ENCODE peak calls at places on chromosomes 3 and 15, in nine cellular contexts. T, E, J, U, S, B, N, M and P are unnamed samples.

GRCh38 chr3:29972594-29972993 is 633.8 kb upstream of the TGFBR2 start:
- DNase-seq in T (no peak), E (no peak), J (no peak), U (no peak), S (no peak), B (no peak), N (peak), M (no peak), P (no peak)

GRCh38 chr3:194472290-194472920 is 14.4 kb downstream of the ATP13A3 start:
- DNase-seq in T (peak), E (no peak), J (no peak), U (no peak), S (peak), B (no peak), N (peak), M (no peak), P (no peak)

GRCh38 chr3:151281671-151282334 is 3.5 kb upstream of the P2RY14 start:
- DNase-seq in T (no peak), E (no peak), J (no peak), U (no peak), S (no peak), B (no peak), N (no peak), M (no peak), P (no peak)

GRCh38 chr3:153313307-153313945 is 151.4 kb downstream of the RAP2B start:
- DNase-seq in T (no peak), E (no peak), J (no peak), U (no peak), S (no peak), B (no peak), N (peak), M (no peak), P (no peak)

GRCh38 chr3:82386656-82387055 is 625.2 kb upstream of the GBE1 start:
- DNase-seq in T (no peak), E (no peak), J (no peak), U (no peak), S (no peak), B (no peak), N (no peak), M (no peak), P (no peak)

GRCh38 chr15:59199775-59200465 is 6.7 kb upstream of the LDHAL6B start:
- DNase-seq in T (no peak), E (no peak), J (no peak), U (no peak), S (no peak), B (no peak), N (peak), M (no peak), P (no peak)

GRCh38 chr3:27279153-27279552 is 90.0 kb downstream of the NEK10 start:
- DNase-seq in T (no peak), E (no peak), J (no peak), U (no peak), S (no peak), B (no peak), N (peak), M (no peak), P (no peak)

GRCh38 chr3:8445861-8446260 is 55.8 kb upstream of the LMCD1 start:
- DNase-seq in T (no peak), E (no peak), J (no peak), U (no peak), S (no peak), B (no peak), N (peak), M (no peak), P (peak)

DNA sequence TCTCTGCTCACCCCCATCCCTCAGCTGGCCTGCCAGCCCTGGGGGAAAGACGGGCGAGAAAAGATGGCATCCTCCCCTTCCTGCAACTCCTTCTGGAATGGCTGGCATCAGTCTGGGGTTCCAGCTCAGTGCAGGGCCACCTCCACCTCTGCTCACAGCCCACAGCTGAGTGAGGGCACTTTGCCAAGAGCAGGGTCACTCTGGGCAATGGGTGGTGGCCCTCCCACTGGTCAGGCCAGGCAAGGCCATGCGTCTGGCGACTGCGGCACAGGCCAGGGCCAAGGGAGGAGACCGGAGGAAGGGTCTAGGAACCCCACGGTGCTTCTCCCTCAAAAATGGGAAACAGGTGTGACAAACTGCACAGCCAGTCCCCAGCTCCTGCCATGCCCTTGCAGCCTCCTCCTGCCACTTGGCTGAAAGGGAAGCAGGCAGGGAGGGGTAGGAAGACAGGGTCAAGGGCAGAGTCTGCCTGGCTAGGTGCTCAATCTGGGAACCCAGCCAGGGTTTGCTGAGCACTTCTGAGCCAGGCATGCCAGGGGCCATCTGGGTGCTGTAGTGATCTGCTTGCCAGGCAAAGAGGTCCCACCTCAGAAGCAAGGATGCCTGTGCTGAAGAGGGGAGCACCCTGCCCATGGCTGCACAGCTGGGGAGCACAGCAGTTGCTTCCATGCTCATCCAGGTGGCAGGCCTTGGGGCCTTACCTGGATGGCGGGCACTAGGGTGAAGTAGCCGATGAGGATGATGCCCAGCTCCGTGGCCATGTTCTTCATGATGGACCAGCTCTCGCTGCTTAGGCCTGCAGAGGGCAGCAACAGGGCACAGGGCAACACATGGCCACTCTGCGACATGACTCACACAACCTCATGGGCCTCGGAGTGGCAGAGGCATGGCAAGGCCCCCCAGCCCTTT is 41.2 kb downstream of the PTPN23 start:
- DNase-seq in T (no peak), E (no peak), J (no peak), U (no peak), S (peak), B (peak), N (peak), M (no peak), P (no peak)
- TF ChIP-seq CTCF in T (peak), E (no peak), J (peak), U (no peak), S (peak), B (no peak), N (peak), M (no peak), P (no peak)

GRCh38 chr15:94324117-94324826 is 92.9 kb downstream of the MCTP2 start:
- DNase-seq in T (peak), E (no peak), J (peak), U (no peak), S (peak), B (no peak), N (peak), M (peak), P (no peak)
- H3K4me3 ChIP-seq in T (no peak), E (no peak), J (no peak), U (no peak), S (no peak), B (no peak), N (no peak), M (no peak), P (no peak)

GRCh38 chr3:66493464-66494099 is 7.2 kb downstream of the LRIG1 start:
- DNase-seq in T (no peak), E (no peak), J (no peak), U (no peak), S (no peak), B (no peak), N (no peak), M (no peak), P (no peak)
- TF ChIP-seq CTCF in T (no peak), E (no peak), J (no peak), U (no peak), S (no peak), B (no peak), N (no peak), M (peak), P (no peak)

DNA sequence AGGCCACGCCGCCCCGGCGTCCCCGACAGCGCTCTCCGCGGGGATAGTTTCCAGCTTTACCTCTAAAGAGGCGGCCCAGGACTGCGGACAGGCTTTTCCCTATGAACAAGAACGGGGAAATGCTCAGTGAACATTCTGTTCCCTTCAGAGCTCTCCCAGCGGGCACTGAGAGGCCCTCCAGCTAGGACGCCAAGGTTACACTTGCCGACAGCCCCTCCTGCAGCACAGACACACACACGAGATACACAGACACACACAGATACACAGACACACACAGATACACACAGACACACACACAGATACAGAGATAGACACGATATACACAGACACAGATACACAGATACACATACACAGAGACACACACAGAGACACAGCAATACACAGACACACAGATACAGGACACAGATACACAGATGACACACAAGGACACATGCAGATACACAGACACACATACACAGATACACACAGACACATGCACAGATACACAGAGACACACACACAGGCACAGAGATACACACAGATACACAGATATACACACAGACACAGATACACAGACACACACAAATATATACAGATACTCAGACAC is 533 bp upstream of the OCA2 start:
- DNase-seq in T (no peak), E (no peak), J (no peak), U (no peak), S (no peak), B (no peak), N (no peak), M (no peak), P (no peak)
- H3K4me3 ChIP-seq in T (no peak), E (peak), J (no peak), U (peak), S (peak), B (peak), N (no peak), M (no peak), P (peak)

DNA sequence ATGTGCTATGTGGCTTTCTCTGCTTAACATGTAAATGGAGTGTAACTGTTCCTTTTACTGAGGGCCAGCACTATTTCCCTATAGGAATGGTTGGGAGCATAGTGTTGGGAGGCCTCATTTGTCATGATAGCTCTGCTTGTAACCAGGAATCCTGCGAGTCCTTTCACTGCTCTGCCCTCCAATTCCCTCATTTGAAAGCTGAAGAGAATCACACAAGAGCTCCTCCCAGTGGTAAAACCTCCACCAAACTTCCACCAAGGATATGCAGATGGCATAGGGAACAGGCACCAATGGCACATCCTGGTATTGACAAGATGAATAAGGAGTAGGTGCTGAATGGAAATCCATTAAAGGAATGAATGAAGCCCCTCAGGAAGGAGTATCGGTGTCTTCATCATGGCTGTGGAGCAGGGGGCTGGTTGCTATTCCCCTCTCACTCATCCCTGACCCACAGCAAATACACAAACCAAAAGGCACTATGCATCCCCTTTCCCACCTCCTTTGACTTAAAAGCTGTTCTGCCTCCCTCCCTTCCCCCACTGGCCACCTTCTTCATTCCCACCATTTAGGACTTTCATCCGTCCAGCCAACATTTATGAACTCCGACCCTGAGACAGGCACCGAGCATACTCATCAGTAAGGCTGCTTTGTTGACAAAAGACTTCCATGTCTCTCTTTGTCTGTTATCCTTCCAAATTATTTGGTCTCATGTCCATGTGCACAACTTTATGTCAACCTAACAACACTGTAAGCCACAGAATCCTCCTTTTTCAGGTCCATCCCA is 560.8 kb downstream of the FOXP1 start:
- DNase-seq in T (no peak), E (no peak), J (no peak), U (no peak), S (no peak), B (no peak), N (no peak), M (no peak), P (no peak)
- TF ChIP-seq CTCF in T (peak), E (no peak), J (peak), U (no peak), S (peak), B (no peak), N (peak), M (no peak), P (no peak)

GRCh38 chr15:65529754-65530317 is 427 bp upstream of the HACD3 start:
- DNase-seq in T (no peak), E (no peak), J (no peak), U (no peak), S (no peak), B (no peak), N (no peak), M (no peak), P (no peak)

GRCh38 chr15:65535192-65535591 is 4.9 kb downstream of the HACD3 start:
- DNase-seq in T (no peak), E (no peak), J (no peak), U (no peak), S (no peak), B (no peak), N (no peak), M (no peak), P (no peak)

GRCh38 chr15:65532738-65533051 is 2.4 kb downstream of the HACD3 start:
- DNase-seq in T (no peak), E (no peak), J (no peak), U (no peak), S (no peak), B (no peak), N (peak), M (no peak), P (no peak)

GRCh38 chr15:65530318-65531111 is at the start of gene HACD3:
- DNase-seq in T (peak), E (peak), J (peak), U (peak), S (peak), B (peak), N (peak), M (peak), P (peak)

DNA sequence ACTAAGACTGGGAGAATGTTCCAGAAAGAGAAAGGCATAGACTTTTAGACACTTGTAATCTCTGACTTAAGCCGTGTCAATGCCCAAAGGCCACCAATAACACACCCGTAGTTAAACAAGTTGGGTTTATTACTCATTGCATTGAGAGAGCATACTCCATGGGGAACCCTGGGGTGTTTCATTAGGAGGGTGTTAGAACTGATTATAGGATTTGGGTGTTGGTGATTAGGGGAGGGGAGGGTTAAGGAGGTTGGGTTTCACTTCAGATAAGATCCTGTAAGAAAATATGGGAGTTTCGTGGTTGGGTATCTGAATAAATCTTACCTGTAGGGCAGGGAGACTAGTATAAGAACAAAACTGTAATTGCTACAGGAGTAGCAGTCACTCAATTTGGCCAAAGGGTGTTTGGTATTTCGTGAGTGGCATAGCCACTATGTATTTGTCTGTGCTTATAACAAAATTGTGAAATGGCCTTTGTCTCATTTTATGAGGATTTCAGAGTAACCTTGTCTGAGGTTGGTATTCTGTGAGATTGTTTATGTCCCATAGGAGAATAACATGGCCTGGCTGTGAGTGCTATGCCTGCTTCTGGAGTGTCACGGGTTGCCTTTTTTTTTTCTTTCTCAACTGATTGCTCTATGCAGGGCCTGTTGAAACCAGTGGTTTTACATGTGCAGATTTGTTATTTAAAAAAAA is 2.9 kb downstream of the HACD3 start:
- DNase-seq in T (no peak), E (no peak), J (no peak), U (no peak), S (no peak), B (no peak), N (no peak), M (no peak), P (no peak)
- H3K4me3 ChIP-seq in T (peak), E (no peak), J (no peak), U (no peak), S (no peak), B (no peak), N (no peak), M (no peak), P (no peak)

DNA sequence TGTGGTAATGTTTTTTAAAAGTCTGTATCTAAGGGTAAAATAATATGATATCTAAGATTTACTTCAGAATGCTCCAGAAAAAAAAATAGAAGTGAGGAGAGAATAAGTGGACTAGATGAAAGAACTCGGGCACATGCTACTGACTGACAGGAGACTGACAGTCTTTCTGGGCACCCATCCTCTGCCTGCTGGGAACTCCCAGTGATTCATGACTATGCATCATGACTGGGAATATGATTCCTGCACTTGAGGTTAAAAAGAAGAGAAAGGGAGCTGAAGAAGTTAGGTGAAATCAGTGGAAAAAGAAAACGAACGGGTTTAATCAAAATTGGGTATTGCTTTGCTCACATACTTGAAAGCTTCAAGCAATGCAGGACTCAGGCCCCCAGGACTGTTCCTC is 35.7 kb upstream of the SPSB4 start:
- DNase-seq in T (no peak), E (no peak), J (no peak), U (no peak), S (no peak), B (no peak), N (no peak), M (no peak), P (no peak)
- TF ChIP-seq CTCF in T (no peak), E (no peak), J (no peak), U (no peak), S (no peak), B (no peak), N (no peak), M (no peak), P (no peak)